ENCODE peak calls at places on chromosomes 5 and 9, in six cellular contexts. R is stimulated activated CD8-positive, alpha-beta memory T cell treated with anti-CD3 and anti-CD28 coated beads, Interleukin-4, amount 100 ng/mL, for 48 hours; B is astrocyte; T is AML-193; E is choroid plexus epithelial cell; P is psoas muscle. I is an unnamed sample.

GRCh38 chr5:91271999-91272398 is 111.1 kb downstream of the ARRDC3 start:
- DNase-seq in R (no peak), B (no peak), T (no peak), E (no peak), P (no peak), I (no peak)

GRCh38 chr5:171703116-171703515 is 82.5 kb upstream of the SMIM23 start:
- DNase-seq in R (no peak), B (no peak), T (no peak), E (no peak), P (no peak), I (no peak)

GRCh38 chr5:65191554-65192126 is 290.1 kb downstream of the ADAMTS6 start:
- DNase-seq in R (no peak), B (peak), T (no peak), E (peak), P (no peak), I (no peak)

GRCh38 chr5:173997331-173997730 is 8.4 kb downstream of the C5orf47 start:
- DNase-seq in R (no peak), B (no peak), T (no peak), E (peak), P (no peak), I (no peak)

GRCh38 chr5:81513468-81513867 is 119.5 kb upstream of the ACOT12 start:
- DNase-seq in R (no peak), B (no peak), T (no peak), E (no peak), P (no peak), I (no peak)

GRCh38 chr9:73172811-73173210 is 21.1 kb downstream of the ANXA1 start:
- DNase-seq in R (no peak), B (no peak), T (no peak), E (no peak), P (no peak), I (no peak)

GRCh38 chr5:150141544-150142188 is 14.0 kb downstream of the PDGFRB start:
- DNase-seq in R (no peak), B (peak), T (no peak), E (peak), P (no peak), I (no peak)

GRCh38 chr5:2756764-2757163 is 5.3 kb upstream of the IRX2 start:
- DNase-seq in R (no peak), B (no peak), T (no peak), E (no peak), P (no peak), I (no peak)

I was measured in NB4.